ENCODE peak calls at places on chromosomes 6 and 20, in five cellular contexts. One of them, this sample, is unnamed.

GRCh38 chr6:34465551-34466241 is at the start of gene PACSIN1:
- DNase-seq in A549: no peak
- DNase-seq in suprapubic skin: no peak
- DNase-seq in heart left ventricle: peak; percentile 35
- DNase-seq in H1: peak; percentile 77
- DNase-seq in this sample: no peak

GRCh38 chr6:21998539-21998938 is 298.3 kb downstream of the PRL start:
- DNase-seq in A549: no peak
- DNase-seq in suprapubic skin: no peak
- DNase-seq in heart left ventricle: no peak
- DNase-seq in H1: no peak
- DNase-seq in this sample: no peak

GRCh38 chr6:41700577-41701347 is 34.6 kb downstream of the TFEB start:
- DNase-seq in A549: no peak
- DNase-seq in suprapubic skin: no peak
- DNase-seq in heart left ventricle: peak; percentile 60
- DNase-seq in H1: no peak
- DNase-seq in this sample: no peak

GRCh38 chr6:106608080-106608668 is 21.1 kb downstream of the RTN4IP1 start:
- DNase-seq in A549: peak; percentile 15
- DNase-seq in suprapubic skin: no peak
- DNase-seq in heart left ventricle: no peak
- DNase-seq in H1: no peak
- DNase-seq in this sample: peak; percentile 8

GRCh38 chr6:121523628-121524027 is 88.2 kb downstream of the GJA1 start:
- DNase-seq in A549: no peak
- DNase-seq in suprapubic skin: no peak
- DNase-seq in heart left ventricle: no peak
- DNase-seq in H1: no peak
- DNase-seq in this sample: no peak

GRCh38 chr6:55886185-55886836 is 10.9 kb upstream of the BMP5 start:
- DNase-seq in A549: no peak
- DNase-seq in suprapubic skin: no peak
- DNase-seq in heart left ventricle: no peak
- DNase-seq in H1: no peak
- DNase-seq in this sample: no peak

GRCh38 chr20:31673943-31674463 is 36.3 kb downstream of the COX4I2 start:
- DNase-seq in A549: no peak
- DNase-seq in suprapubic skin: no peak
- DNase-seq in heart left ventricle: no peak
- DNase-seq in H1: no peak
- DNase-seq in this sample: no peak

GRCh38 chr6:51711876-51712275 is 375.5 kb downstream of the PKHD1 start:
- DNase-seq in A549: no peak
- DNase-seq in suprapubic skin: no peak
- DNase-seq in heart left ventricle: no peak
- DNase-seq in H1: no peak
- DNase-seq in this sample: no peak

GRCh38 chr6:83265384-83265783 is 72.2 kb downstream of the RWDD2A start:
- DNase-seq in A549: no peak
- DNase-seq in suprapubic skin: no peak
- DNase-seq in heart left ventricle: no peak
- DNase-seq in H1: no peak
- DNase-seq in this sample: no peak

GRCh38 chr20:48294942-48295341 is 509.7 kb upstream of the SULF2 start:
- DNase-seq in A549: no peak
- DNase-seq in suprapubic skin: no peak
- DNase-seq in heart left ventricle: no peak
- DNase-seq in H1: no peak
- DNase-seq in this sample: no peak

GRCh38 chr6:118542184-118542952 is 5.7 kb upstream of the PLN start:
- DNase-seq in A549: no peak
- DNase-seq in suprapubic skin: no peak
- DNase-seq in heart left ventricle: no peak
- DNase-seq in H1: no peak
- DNase-seq in this sample: no peak

GRCh38 chr20:31819083-31819784 is at the start of gene MYLK2:
- DNase-seq in A549: no peak
- DNase-seq in suprapubic skin: no peak
- DNase-seq in heart left ventricle: no peak
- DNase-seq in H1: no peak
- DNase-seq in this sample: no peak

GRCh38 chr20:24784607-24785006 is 164.5 kb upstream of the CST7 start:
- DNase-seq in A549: no peak
- DNase-seq in suprapubic skin: no peak
- DNase-seq in heart left ventricle: no peak
- DNase-seq in H1: no peak
- DNase-seq in this sample: no peak

GRCh38 chr20:20341371-20341770 is 26.5 kb upstream of the INSM1 start:
- DNase-seq in A549: no peak
- DNase-seq in suprapubic skin: no peak
- DNase-seq in heart left ventricle: no peak
- DNase-seq in H1: no peak
- DNase-seq in this sample: no peak

GRCh38 chr6:107823047-107823557 is 1.0 kb downstream of the SCML4 start:
- DNase-seq in A549: no peak
- DNase-seq in suprapubic skin: no peak
- DNase-seq in heart left ventricle: no peak
- DNase-seq in H1: no peak
- DNase-seq in this sample: no peak

GRCh38 chr6:168196385-168196860 is 117.4 kb upstream of the FRMD1 start:
- DNase-seq in A549: no peak
- DNase-seq in suprapubic skin: no peak
- DNase-seq in heart left ventricle: no peak
- DNase-seq in H1: no peak
- DNase-seq in this sample: no peak

GRCh38 chr6:36298037-36298436 is 28.2 kb downstream of the PNPLA1 start:
- DNase-seq in A549: no peak
- DNase-seq in suprapubic skin: no peak
- DNase-seq in heart left ventricle: no peak
- DNase-seq in H1: no peak
- DNase-seq in this sample: no peak

GRCh38 chr20:37295001-37295400 is 5.5 kb downstream of the MANBAL start:
- DNase-seq in A549: peak; percentile 96
- DNase-seq in suprapubic skin: no peak
- DNase-seq in heart left ventricle: no peak
- DNase-seq in H1: no peak
- DNase-seq in this sample: peak; percentile 87

GRCh38 chr20:38667417-38667956 is 56.8 kb upstream of the SLC32A1 start:
- DNase-seq in A549: no peak
- DNase-seq in suprapubic skin: no peak
- DNase-seq in heart left ventricle: no peak
- DNase-seq in H1: no peak
- DNase-seq in this sample: no peak

GRCh38 chr20:1619861-1620444 is at the start of gene SIRPB1:
- DNase-seq in A549: no peak
- DNase-seq in suprapubic skin: no peak
- DNase-seq in heart left ventricle: no peak
- DNase-seq in H1: no peak
- DNase-seq in this sample: no peak

DNA sequence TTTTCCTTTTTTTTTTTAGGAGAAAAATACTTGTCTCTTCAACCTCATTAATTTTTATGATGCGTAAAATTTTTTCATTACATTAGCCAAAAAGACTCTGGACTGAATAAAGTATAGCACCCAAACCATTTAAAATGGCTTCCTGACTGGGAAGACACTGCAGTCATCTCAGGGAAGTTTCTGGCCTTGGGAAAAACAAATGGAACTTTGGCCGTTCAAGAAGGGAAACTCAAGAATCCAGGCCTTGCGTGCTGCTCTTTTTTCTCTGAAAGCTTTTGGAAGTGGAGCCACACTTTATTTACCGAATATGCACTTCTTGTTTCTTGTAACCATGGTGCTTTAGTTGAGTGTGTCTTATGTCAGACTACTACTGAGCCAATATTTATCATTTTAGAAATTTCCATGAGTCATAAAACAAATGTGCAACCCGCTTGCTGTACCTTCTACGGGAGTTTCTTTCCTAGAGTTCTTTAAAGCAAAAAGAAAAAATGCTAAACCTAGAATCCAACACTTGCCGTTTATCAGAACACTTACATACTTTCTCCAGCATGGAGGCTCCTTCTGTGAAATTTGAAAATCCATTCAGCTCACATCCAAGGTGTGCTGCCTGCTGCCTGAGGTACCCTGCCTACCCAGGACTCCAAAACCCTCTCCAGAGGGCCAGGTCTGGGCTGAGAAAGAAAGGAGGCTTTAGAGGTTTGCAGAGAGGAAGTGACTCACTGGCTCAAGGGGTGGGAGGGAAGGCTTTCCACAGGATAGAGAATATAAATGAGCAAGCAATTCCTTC is 11.5 kb upstream of the DSTN start:
- DNase-seq in A549: peak; percentile 92
- DNase-seq in suprapubic skin: peak; percentile 78
- DNase-seq in heart left ventricle: peak; percentile 37
- DNase-seq in H1: peak; percentile 45
- DNase-seq in this sample: peak; percentile 70
- TF ChIP-seq POLR2A in A549: peak; percentile 53
- TF ChIP-seq POLR2A in suprapubic skin: no peak
- TF ChIP-seq POLR2A in heart left ventricle: no peak
- TF ChIP-seq POLR2A in H1: peak; percentile 49
- TF ChIP-seq POLR2A in this sample: peak; percentile 66

GRCh38 chr6:7108964-7109836 is 1.4 kb downstream of the RREB1 start:
- DNase-seq in A549: peak; percentile 48
- DNase-seq in suprapubic skin: peak; percentile 79
- DNase-seq in heart left ventricle: peak; percentile 68
- DNase-seq in H1: no peak
- DNase-seq in this sample: peak; percentile 49
- TF ChIP-seq POLR2A in A549: no peak
- TF ChIP-seq POLR2A in suprapubic skin: no peak
- TF ChIP-seq POLR2A in heart left ventricle: no peak
- TF ChIP-seq POLR2A in H1: no peak
- TF ChIP-seq POLR2A in this sample: no peak

DNA sequence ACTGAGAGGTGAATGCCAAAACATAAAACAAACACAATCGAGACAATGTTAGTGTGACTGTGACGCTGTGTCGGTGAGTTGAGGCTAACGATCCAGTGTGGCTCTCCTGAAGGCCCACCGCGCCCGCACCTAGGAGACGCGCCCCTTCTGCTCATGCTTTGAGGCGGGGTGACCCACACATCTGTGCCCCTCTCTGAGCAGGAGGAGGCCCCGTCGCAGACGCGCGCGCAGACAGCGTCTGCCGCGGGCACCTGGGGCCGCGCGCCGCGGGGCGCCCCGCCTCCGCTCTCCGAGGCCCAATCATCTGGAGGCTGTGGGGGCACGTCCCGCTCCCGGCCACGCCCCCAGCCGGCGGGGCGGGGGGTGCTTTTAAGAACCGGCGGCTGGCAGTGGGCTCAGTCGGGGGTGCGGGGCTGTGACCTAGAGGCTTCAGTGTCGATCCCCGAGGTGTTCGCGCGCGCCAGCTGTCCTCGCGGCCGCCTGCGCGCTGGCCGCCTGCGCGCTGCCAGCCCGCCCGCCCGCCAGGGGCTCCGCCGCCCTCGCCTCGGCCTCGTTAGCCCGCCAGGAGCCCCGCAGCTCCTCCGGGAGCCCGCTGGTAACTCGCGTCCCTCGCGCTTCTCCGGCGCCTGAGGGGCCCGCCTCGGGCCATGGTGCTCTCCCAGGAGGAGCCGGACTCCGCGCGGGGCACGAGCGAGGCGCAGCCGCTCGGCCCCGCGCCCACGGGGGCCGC is at the start of gene SLC16A10:
- DNase-seq in A549: peak; percentile 35
- DNase-seq in suprapubic skin: peak; percentile 70
- DNase-seq in heart left ventricle: peak; percentile 86
- DNase-seq in H1: peak; percentile 87
- DNase-seq in this sample: no peak
- TF ChIP-seq POLR2A in A549: no peak
- TF ChIP-seq POLR2A in suprapubic skin: no peak
- TF ChIP-seq POLR2A in heart left ventricle: peak; percentile 68
- TF ChIP-seq POLR2A in H1: peak; percentile 64
- TF ChIP-seq POLR2A in this sample: no peak

DNA sequence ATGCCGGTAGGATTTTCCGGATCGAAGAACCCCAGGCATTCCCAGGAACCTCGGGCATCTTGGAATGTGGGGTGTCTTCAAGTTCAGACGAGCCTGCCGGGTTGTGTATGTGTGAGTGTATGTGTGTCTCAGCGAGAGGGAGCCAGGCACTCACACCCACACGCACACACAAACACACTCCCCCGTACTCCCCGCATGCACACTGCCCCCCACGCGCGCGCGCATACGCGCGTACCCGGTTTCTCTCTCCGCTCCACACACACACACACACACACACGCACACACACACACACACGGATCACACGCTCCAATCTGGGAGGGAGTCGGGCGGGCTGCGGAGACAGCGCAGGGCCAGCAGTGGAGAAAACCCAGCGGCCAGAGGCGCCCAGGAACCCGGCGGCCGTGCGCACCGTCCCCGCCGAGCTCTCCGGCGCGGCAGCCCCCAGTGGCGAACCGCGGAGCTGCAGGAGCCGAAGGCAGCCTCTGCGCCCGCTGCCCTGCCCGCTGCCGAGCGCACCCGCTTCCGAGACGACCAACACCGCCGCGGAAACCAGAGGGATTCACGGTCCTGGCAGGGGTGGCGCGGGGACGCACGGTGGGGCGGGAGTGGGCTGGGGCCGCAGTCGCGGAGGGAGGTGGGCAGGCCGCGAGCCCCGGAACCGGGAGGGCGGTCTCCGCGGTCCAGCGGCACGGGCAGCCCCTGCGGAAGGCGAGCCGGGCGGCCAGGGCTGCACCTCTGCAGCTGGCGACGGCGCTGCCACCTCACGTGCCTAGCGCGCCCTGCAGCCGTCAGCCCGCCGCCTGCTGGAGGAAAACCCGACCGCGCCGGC is at the start of gene LRFN2:
- DNase-seq in A549: peak; percentile 39
- DNase-seq in suprapubic skin: peak; percentile 70
- DNase-seq in heart left ventricle: peak; percentile 65
- DNase-seq in H1: peak; percentile 93
- DNase-seq in this sample: no peak
- TF ChIP-seq POLR2A in A549: no peak
- TF ChIP-seq POLR2A in suprapubic skin: no peak
- TF ChIP-seq POLR2A in heart left ventricle: no peak
- TF ChIP-seq POLR2A in H1: peak; percentile 47
- TF ChIP-seq POLR2A in this sample: no peak

GRCh38 chr20:50794846-50795634 is at the start of gene BCAS4:
- DNase-seq in A549: peak; percentile 88
- DNase-seq in suprapubic skin: peak; percentile 71
- DNase-seq in heart left ventricle: peak; percentile 65
- DNase-seq in H1: peak; percentile 89
- DNase-seq in this sample: peak; percentile 96
- TF ChIP-seq POLR2A in A549: peak; percentile 70
- TF ChIP-seq POLR2A in suprapubic skin: no peak
- TF ChIP-seq POLR2A in heart left ventricle: no peak
- TF ChIP-seq POLR2A in H1: peak; percentile 61
- TF ChIP-seq POLR2A in this sample: peak; percentile 60

GRCh38 chr20:35720165-35721123 is 21.2 kb downstream of the ROMO1 start:
- DNase-seq in A549: no peak
- DNase-seq in suprapubic skin: peak; percentile 41
- DNase-seq in heart left ventricle: no peak
- DNase-seq in H1: no peak
- DNase-seq in this sample: no peak
- TF ChIP-seq POLR2A in A549: no peak
- TF ChIP-seq POLR2A in suprapubic skin: no peak
- TF ChIP-seq POLR2A in heart left ventricle: no peak
- TF ChIP-seq POLR2A in H1: no peak
- TF ChIP-seq POLR2A in this sample: no peak

This sample was measured in H54.